ENCODE peak calls at places on chromosome 5, in four cellular contexts. T, L, I and G are unnamed samples. For H3K27me3, the result is how much of the 10 kb centered on the place peaks cover.

GRCh38 chr5:142826741-142827492 is 56.7 kb downstream of the ARHGAP26 start:
- DNase-seq in I (no peak), T (no peak), L (no peak), G (no peak)

GRCh38 chr5:127406326-127407121 is 110.9 kb upstream of the PRRC1 start:
- DNase-seq in L (no peak), I (no peak), T (no peak), G (no peak)

GRCh38 chr5:124871299-124871698 is 124.9 kb upstream of the ZNF608 start:
- DNase-seq in I (no peak), L (no peak), T (no peak), G (no peak)

GRCh38 chr5:128770907-128771306 is 194.4 kb upstream of the SLC27A6 start:
- DNase-seq in L (no peak), I (no peak), T (no peak), G (no peak)

GRCh38 chr5:56807698-56808097 is 7.7 kb upstream of the MAP3K1 start:
- DNase-seq in I (peak), L (no peak), T (no peak), G (no peak)

GRCh38 chr5:123156577-123157296 is 67.7 kb downstream of the PRDM6 start:
- DNase-seq in L (no peak), T (peak), I (no peak), G (no peak)

GRCh38 chr5:133735346-133735745 is 123.0 kb upstream of the FSTL4 start:
- DNase-seq in L (no peak), I (no peak), T (no peak), G (no peak)

GRCh38 chr5:130624805-130625204 is 540.3 kb downstream of the HINT1 start:
- DNase-seq in T (no peak), L (no peak), I (no peak), G (no peak)

GRCh38 chr5:60487885-60488425 is 212.0 kb downstream of the DEPDC1B start:
- DNase-seq in T (no peak), L (no peak), I (peak), G (peak)

GRCh38 chr5:60633336-60633735 is 66.6 kb downstream of the DEPDC1B start:
- DNase-seq in T (peak), I (no peak), L (no peak), G (no peak)

GRCh38 chr5:73152411-73153388 is 20.3 kb upstream of the TMEM174 start:
- DNase-seq in L (no peak), T (no peak), I (peak), G (no peak)

GRCh38 chr5:119328753-119329602 is 26.8 kb upstream of the TNFAIP8 start:
- DNase-seq in I (no peak), L (no peak), T (peak), G (peak)

GRCh38 chr5:35821513-35821912 is 35.2 kb upstream of the IL7R start:
- DNase-seq in L (no peak), I (no peak), T (no peak), G (no peak)

GRCh38 chr5:3284506-3284905 is 311.1 kb upstream of the IRX1 start:
- DNase-seq in T (no peak), I (no peak), L (no peak), G (no peak)

GRCh38 chr5:126600631-126601511 is at the start of gene PHAX:
- DNase-seq in I (peak), T (peak), L (peak), G (peak)

GRCh38 chr5:58156977-58157701 is 302.7 kb downstream of the PLK2 start:
- DNase-seq in I (no peak), L (no peak), T (no peak), G (no peak)

GRCh38 chr5:77843570-77844407 is 67.7 kb upstream of the TBCA start:
- DNase-seq in T (no peak), L (no peak), I (no peak), G (no peak)

GRCh38 chr5:75716715-75717081 is 539 bp downstream of the POC5 start:
- DNase-seq in T (no peak), L (no peak), I (no peak), G (no peak)

GRCh38 chr5:52948418-52949076 is 40.6 kb upstream of the ITGA2 start:
- DNase-seq in L (no peak), I (peak), T (peak), G (peak)

GRCh38 chr5:145471831-145472616 is 363.1 kb downstream of the PRELID2 start:
- DNase-seq in I (peak), T (no peak), L (no peak), G (no peak)

GRCh38 chr5:56493293-56493692 is 260.2 kb upstream of the ANKRD55 start:
- DNase-seq in I (no peak), L (no peak), T (no peak), G (no peak)

GRCh38 chr5:96324708-96325107 is 108.3 kb downstream of the PCSK1 start:
- DNase-seq in T (peak), L (no peak), I (no peak), G (no peak)

DNA sequence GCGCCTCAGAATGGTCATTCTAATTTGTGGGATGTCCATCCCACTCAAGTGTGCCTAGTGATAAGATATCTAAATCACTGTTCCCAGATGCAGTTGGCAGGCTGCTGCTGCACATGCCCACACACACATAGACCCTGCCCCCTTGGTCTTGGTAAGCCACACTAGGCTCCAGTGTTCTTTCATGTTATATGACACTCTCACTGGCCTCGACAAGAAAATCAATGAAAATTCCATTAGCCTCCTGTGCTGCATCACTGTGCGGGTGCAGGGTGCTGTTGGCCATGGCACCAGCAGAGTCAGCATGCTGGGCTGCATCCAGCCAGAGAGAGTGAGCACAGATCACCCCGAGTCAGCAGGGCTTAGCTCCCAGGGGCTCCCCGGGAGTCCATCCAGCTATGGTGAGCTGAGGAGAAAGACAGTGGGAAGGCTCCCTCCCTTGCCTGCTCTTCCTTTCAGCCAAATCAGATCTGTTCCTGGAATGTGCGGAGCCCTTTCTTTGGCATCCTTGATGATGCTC is 59.9 kb downstream of the ABLIM3 start:
- DNase-seq in I (no peak), L (no peak), T (no peak), G (no peak)
- H3K27me3 ChIP-seq in I (under half), L (under half), T (under half), G (under half)

GRCh38 chr5:1235838-1236237 is 10.7 kb downstream of the SLC6A18 start:
- DNase-seq in L (no peak), T (no peak), I (no peak), G (no peak)
- H3K27me3 ChIP-seq in L (under half), T (under half), I (under half), G (under half)

DNA sequence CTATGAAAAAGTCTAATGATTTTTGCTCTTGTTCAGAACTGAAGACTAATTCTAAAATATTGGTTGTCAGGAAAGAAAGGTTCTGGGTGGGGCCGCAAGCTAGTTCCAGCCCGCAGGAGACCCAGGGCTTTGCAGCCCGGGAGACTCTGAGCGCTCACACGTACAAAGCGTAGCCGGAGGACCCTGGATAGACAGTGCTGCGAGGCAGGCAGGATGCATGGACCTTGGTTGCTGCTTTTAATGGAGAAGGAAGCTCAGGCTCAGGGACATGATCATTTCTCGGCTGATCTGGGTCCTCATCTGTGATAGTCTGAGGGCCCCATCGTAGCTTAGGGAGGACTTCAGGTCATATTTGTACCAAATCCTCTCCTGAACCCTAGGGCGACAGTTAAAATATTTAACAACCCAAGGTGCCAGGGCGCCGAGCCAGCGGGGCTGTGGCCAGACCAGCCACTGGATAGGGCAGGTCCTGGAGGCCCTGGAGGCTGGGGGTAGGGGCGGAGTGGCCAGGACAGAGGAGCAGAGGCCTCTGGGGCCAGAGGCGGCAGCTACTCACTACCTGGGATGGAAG is 70.1 kb upstream of the UNC5A start:
- DNase-seq in T (no peak), L (no peak), I (no peak), G (no peak)
- H3K27me3 ChIP-seq in T (half or more), L (under half), I (under half), G (half or more)

GRCh38 chr5:151617383-151617840 is 26.3 kb upstream of the FAT2 start:
- DNase-seq in T (no peak), I (no peak), L (no peak), G (no peak)
- H3K27me3 ChIP-seq in T (under half), I (under half), L (under half), G (under half)

GRCh38 chr5:5432020-5432707 is 9.7 kb downstream of the ICE1 start:
- DNase-seq in T (no peak), L (no peak), I (no peak), G (no peak)
- H3K27me3 ChIP-seq in T (under half), L (under half), I (under half), G (under half)

DNA sequence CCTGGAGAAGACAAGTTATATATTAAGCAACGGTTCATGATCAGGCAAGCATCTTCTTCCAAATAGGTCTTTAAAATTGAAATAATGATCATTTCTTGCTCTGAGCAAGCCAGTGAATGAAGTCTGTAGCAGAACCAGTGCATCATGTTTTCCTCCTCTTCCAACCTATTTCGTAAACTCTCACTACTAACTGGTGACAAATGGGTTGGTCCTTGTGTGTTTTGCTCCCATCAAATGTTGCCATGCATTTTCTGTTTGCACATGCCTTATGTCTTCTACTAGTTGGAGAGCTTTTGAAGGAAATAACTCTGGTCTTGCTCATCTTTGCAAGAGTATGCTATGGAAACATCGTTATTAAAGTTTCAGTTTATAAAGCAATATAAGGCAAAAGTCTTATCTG is 37.2 kb upstream of the SPDL1 start:
- DNase-seq in L (no peak), T (no peak), I (no peak), G (no peak)
- H3K27me3 ChIP-seq in L (under half), T (under half), I (under half), G (under half)

DNA sequence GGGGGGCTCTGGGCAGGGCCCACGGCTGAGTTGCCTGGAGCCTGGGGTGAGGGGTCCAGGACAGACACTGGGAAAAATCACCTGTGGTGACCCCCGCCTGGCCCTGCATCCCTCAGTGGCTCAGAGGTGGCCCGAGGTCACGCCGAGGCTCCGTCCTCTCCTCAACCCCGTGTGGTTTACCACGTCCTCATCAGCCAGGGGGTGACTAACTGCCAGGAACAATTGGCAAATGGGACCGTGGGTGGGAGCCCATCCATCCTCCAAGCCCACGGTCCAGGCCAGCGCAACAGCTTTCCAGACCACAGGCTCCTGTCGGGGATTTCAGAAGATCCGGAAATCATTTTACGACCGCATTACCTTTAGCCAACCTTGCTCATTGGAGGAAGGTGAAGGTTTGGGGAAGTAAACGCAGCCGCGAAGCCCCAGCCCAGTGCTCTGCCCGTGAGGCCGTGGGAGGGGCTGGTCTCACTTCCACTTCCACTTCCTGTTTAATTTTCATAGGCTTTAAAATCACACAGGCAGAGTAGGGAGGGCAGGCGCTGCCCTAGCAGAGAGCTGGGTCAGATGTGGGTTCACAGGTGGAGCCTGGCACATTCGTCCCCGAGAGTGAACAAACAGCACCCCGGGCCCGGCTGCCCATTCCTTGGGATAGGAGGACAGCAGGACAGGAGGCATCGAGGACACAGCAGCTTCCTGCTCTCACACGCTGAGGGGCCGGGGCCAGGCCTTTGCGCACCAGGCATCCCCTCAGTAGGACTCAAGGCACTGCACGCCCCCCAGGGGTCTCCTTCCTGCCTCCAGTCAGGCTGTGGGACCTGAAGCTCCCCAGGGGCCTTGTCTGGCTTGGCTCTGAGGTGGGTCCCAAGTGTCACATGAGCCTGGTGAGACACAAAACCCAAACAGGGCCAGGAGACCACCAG is 19.8 kb upstream of the SLC9A3 start:
- DNase-seq in I (peak), L (peak), T (no peak), G (peak)
- H3K27me3 ChIP-seq in I (under half), L (under half), T (under half), G (under half)

GRCh38 chr5:88663793-88664216 is 219.2 kb downstream of the MEF2C start:
- DNase-seq in L (no peak), T (no peak), I (no peak), G (no peak)

GRCh38 chr5:88661870-88662207 is 221.1 kb downstream of the MEF2C start:
- DNase-seq in L (no peak), T (no peak), I (no peak), G (no peak)

GRCh38 chr5:88660947-88661869 is 221.8 kb downstream of the MEF2C start:
- DNase-seq in T (no peak), L (peak), I (no peak), G (peak)

GRCh38 chr5:88664630-88665029 is 218.4 kb downstream of the MEF2C start:
- DNase-seq in T (no peak), L (no peak), I (no peak), G (no peak)

DNA sequence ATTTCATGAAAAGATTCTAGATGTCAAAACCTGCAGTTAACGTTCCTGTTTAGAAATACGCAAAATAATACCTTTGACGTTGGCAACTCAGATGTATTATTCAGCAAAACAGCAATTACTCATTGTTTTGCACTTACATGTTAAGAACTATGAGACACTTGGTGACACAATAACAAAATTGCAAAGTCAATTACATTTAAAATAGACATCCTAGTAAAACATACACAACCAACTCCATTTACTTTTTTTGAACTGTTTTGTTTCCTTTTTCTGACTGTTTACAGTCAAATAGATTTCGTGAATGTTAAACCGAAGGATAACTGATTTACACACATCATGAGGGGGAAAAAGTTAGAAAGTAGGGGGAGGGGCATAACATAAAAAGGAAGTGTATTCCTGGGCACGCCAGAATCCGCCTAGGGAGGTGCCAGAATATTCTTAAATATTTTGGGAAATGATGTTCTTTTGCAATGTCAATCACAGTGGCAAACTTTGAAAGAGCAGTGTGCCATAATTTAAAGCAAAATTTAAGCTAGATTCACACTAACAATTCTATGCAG is 220.1 kb downstream of the MEF2C start:
- DNase-seq in T (no peak), I (no peak), L (no peak), G (no peak)
- H3K27me3 ChIP-seq in T (half or more), I (under half), L (under half), G (half or more)